ENCODE peak calls at places on chromosomes 3 and 15, in nine cellular contexts. J is left lung; M is fibroblast of lung; G is foreskin fibroblast; D is AG09309; T is fibroblast of mammary gland; Q is CD8-positive, alpha-beta memory T cell; V is dorsolateral prefrontal cortex; R is K562. S is an unnamed sample.

GRCh38 chr15:71788646-71789579 is 21.4 kb upstream of the NR2E3 start:
- DNase-seq in J (no peak), V (no peak), D (no peak), R (no peak), T (no peak), G (no peak), Q (no peak), M (no peak), S (no peak)

GRCh38 chr3:18207232-18207631 is 217.9 kb downstream of the SATB1 start:
- DNase-seq in Q (no peak), T (no peak), V (no peak), G (no peak), M (no peak), J (no peak), D (no peak), R (no peak), S (no peak)

GRCh38 chr15:70098461-70099166 is 897 bp upstream of the TLE3 start:
- DNase-seq in J (peak), V (no peak), T (no peak), R (peak), Q (peak), D (no peak), G (peak), M (peak), S (no peak)

GRCh38 chr3:143538577-143538981 is 309.7 kb downstream of the SLC9A9 start:
- DNase-seq in M (peak), T (peak), Q (no peak), G (peak), D (peak), R (no peak), J (no peak), V (no peak), S (peak)

GRCh38 chr3:94162700-94163099 is 99.8 kb downstream of the NSUN3 start:
- DNase-seq in J (no peak), R (peak), T (peak), V (no peak), M (peak), D (no peak), Q (no peak), G (no peak), S (no peak)

GRCh38 chr3:149808209-149808829 is 4.7 kb upstream of the RNF13 start:
- DNase-seq in D (peak), V (peak), G (peak), R (peak), M (peak), J (peak), Q (peak), T (peak), S (peak)

GRCh38 chr15:38072007-38072506 is 137.6 kb downstream of the TMCO5A start:
- DNase-seq in D (no peak), J (no peak), Q (no peak), T (no peak), V (no peak), M (no peak), R (no peak), G (no peak), S (no peak)

GRCh38 chr3:157204431-157204830 is 44.5 kb upstream of the CCNL1 start:
- DNase-seq in J (no peak), R (peak), G (peak), T (peak), D (peak), M (peak), V (no peak), Q (no peak), S (no peak)

GRCh38 chr15:60476713-60477112 is 2.2 kb downstream of the ICE2 start:
- DNase-seq in Q (no peak), J (no peak), V (no peak), G (peak), D (peak), M (peak), T (no peak), R (no peak), S (no peak)

GRCh38 chr15:61364871-61365270 is 135.8 kb upstream of the RORA start:
- DNase-seq in G (no peak), R (no peak), T (no peak), M (no peak), Q (no peak), J (peak), V (no peak), D (no peak), S (no peak)

GRCh38 chr3:125990253-125990970 is 21.4 kb downstream of the ROPN1B start:
- DNase-seq in V (peak), Q (peak), G (peak), J (peak), R (peak), T (peak), M (peak), D (no peak), S (peak)

GRCh38 chr15:84600331-84600686 is 500 bp upstream of the ZSCAN2 start:
- DNase-seq in D (no peak), M (peak), V (peak), R (peak), J (peak), G (peak), T (peak), Q (peak), S (peak)
- H3K4me3 ChIP-seq in D (peak), M (peak), V (peak), R (peak), J (peak), G (peak), T (peak), Q (peak), S (peak)

DNA sequence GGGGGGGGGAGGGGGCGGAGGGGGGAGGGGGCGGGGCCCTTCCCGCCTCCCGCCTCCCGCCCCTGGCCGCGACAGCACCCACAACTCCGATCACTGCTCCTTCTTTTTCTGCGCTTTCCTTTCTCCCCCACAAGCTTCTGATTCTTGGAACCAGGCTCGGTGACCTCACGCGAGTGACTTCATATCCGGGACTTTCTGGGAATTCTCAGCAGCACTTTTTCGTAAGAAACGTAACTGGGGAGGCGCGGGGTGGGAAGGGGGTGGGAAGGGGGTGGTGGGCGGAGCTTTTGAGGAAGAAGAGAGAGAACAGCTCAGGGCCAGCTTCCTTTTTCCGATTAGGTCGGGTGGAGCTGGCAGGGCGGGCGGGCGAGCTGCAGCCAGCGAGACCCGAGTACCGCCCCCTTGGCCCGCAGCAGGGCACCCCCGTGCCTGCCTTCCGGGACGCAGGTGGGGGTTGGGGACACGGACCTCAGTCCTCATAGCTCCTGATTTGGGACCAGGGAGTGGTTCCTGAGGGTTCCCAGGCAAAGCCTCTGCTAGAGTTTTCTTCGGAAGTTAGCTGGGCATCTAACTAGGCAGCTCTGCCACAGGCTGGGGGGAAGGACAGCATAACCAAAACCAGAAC is 14.6 kb downstream of the XIRP1 start:
- DNase-seq in J (peak), V (no peak), R (peak), T (peak), D (peak), G (peak), Q (peak), M (peak), S (peak)
- H3K4me3 ChIP-seq in J (peak), V (peak), R (peak), T (peak), D (peak), G (peak), Q (peak), M (peak), S (peak)

GRCh38 chr3:8238434-8238833 is 263.2 kb upstream of the LMCD1 start:
- DNase-seq in T (no peak), V (no peak), Q (no peak), M (no peak), D (no peak), G (no peak), R (no peak), J (no peak), S (no peak)
- H3K4me3 ChIP-seq in T (no peak), V (no peak), Q (no peak), M (no peak), D (no peak), G (no peak), R (no peak), J (no peak), S (no peak)

GRCh38 chr3:23834082-23834870 is 28.5 kb downstream of the UBE2E1 start:
- DNase-seq in G (no peak), M (no peak), V (no peak), T (no peak), R (no peak), J (no peak), D (no peak), Q (no peak), S (no peak)
- H3K4me3 ChIP-seq in G (no peak), M (no peak), V (no peak), T (no peak), R (no peak), J (no peak), D (no peak), Q (no peak), S (no peak)

DNA sequence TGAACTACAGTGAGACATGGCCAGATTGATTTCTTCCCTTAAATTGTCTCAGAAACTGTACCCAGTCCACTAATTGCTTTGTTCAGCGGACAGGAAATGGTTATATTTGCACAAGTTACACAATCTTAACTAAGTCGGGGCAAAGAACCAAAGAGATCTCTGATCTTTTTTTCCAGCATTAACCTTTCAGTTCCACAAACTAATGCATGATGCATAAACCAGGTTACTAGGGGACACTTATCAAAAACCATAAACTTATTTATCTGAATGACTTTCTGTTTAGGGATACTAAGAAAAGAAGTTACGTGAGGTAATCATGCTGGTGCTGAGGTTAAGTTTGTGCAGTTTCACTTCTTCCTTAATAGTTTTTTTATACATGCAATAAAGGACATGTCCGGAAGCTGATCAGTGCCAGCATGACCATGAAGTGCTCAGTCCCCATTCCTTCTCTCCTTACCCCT is 22.4 kb downstream of the FNDC3B start:
- DNase-seq in J (no peak), M (peak), Q (no peak), V (no peak), R (no peak), D (no peak), T (peak), G (peak), S (no peak)
- H3K4me3 ChIP-seq in J (peak), M (peak), Q (no peak), V (no peak), R (no peak), D (no peak), T (no peak), G (no peak), S (no peak)